ENCODE peak calls at places on chromosomes 4 and X, in four cellular contexts. M is EH, C is foreskin fibroblast, N is MM.1S. P is an unnamed sample.

GRCh38 chrX:10884246-10884645 is 226.9 kb upstream of the HCCS start:
- DNase-seq in M (peak), C (peak), N (no peak), P (no peak)

GRCh38 chr4:107740381-107740780 is 20.3 kb upstream of the PAPSS1 start:
- DNase-seq in M (peak), C (peak), N (no peak), P (peak)

GRCh38 chr4:53043900-53044650 is 182.0 kb downstream of the RASL11B start:
- DNase-seq in M (no peak), C (no peak), N (no peak), P (no peak)

GRCh38 chrX:9420513-9420912 is 44.3 kb upstream of the TBL1X start:
- DNase-seq in M (peak), C (no peak), N (no peak), P (no peak)

GRCh38 chr4:105350859-105351494 is 122.9 kb downstream of the PPA2 start:
- DNase-seq in M (peak), C (peak), N (no peak), P (no peak)

GRCh38 chr4:151658959-151659593 is 101.7 kb downstream of the GATB start:
- DNase-seq in M (peak), C (peak), N (no peak), P (no peak)

GRCh38 chr4:180827610-180828009 is 1415.6 kb upstream of the TENM3 start:
- DNase-seq in M (no peak), C (peak), N (no peak), P (no peak)

GRCh38 chrX:36868592-36868991 is 139.6 kb upstream of the FAM47C start:
- DNase-seq in M (no peak), C (no peak), N (no peak), P (no peak)

GRCh38 chr4:8245879-8246833 is 23.4 kb upstream of the HTRA3 start:
- DNase-seq in M (no peak), C (no peak), N (no peak), P (no peak)

GRCh38 chr4:32884198-32884597 is 2164.0 kb downstream of the PCDH7 start:
- DNase-seq in M (no peak), C (peak), N (no peak), P (no peak)

GRCh38 chr4:72886602-72887001 is 182.9 kb downstream of the COX18 start:
- DNase-seq in M (no peak), C (peak), N (no peak), P (no peak)

GRCh38 chr4:80058740-80059139 is 14.3 kb downstream of the ANTXR2 start:
- DNase-seq in M (peak), C (no peak), N (peak), P (peak)

GRCh38 chr4:152342293-152342692 is 193.6 kb downstream of the FBXW7 start:
- DNase-seq in M (peak), C (peak), N (no peak), P (no peak)

GRCh38 chr4:70722199-70722791 is 531 bp downstream of the RUFY3 start:
- DNase-seq in M (peak), C (peak), N (no peak), P (no peak)

GRCh38 chrX:137929951-137930350 is 364.0 kb downstream of the ZIC3 start:
- DNase-seq in M (no peak), C (no peak), N (no peak), P (no peak)

GRCh38 chrX:147875866-147876596 is 35.7 kb upstream of the FMR1 start:
- DNase-seq in M (no peak), C (no peak), N (peak), P (peak)

GRCh38 chr4:184313710-184314659 is 96.3 kb upstream of the ENPP6 start:
- DNase-seq in M (no peak), C (no peak), N (no peak), P (no peak)

GRCh38 chr4:155208258-155209054 is at the start of gene NPY2R:
- DNase-seq in M (no peak), C (no peak), N (no peak), P (no peak)

GRCh38 chr4:9146967-9147366 is 23.2 kb upstream of the FAM90A26 start:
- DNase-seq in M (no peak), C (no peak), N (no peak), P (no peak)

GRCh38 chr4:128635141-128635911 is 174.2 kb upstream of the JADE1 start:
- DNase-seq in M (peak), C (peak), N (no peak), P (peak)

GRCh38 chr4:154626793-154627484 is 14.5 kb upstream of the FGG start:
- DNase-seq in M (peak), C (peak), N (peak), P (peak)

GRCh38 chrX:29662759-29663503 is 552.4 kb upstream of the MAGEB2 start:
- DNase-seq in M (peak), C (peak), N (no peak), P (no peak)

GRCh38 chrX:41781500-41781899 is 57.5 kb downstream of the GPR82 start:
- DNase-seq in M (peak), C (peak), N (peak), P (peak)

GRCh38 chr4:24007740-24008348 is 118.0 kb upstream of the PPARGC1A start:
- DNase-seq in M (no peak), C (no peak), N (no peak), P (no peak)

GRCh38 chrX:115023139-115023538 is 5.7 kb upstream of the IL13RA2 start:
- DNase-seq in M (peak), C (peak), N (no peak), P (no peak)

GRCh38 chrX:78658851-78659744 is at the start of gene RTL3:
- DNase-seq in M (peak), C (peak), N (no peak), P (peak)

GRCh38 chrX:132488819-132489255 is at the start of gene MBNL3:
- DNase-seq in M (peak), C (peak), N (peak), P (peak)

GRCh38 chr4:27886075-27886474 is 1025.4 kb downstream of the STIM2 start:
- DNase-seq in M (no peak), C (no peak), N (no peak), P (no peak)

GRCh38 chr4:159346681-159347080 is 243.8 kb downstream of the RAPGEF2 start:
- DNase-seq in M (no peak), C (no peak), N (no peak), P (no peak)

GRCh38 chr4:140158234-140159030 is 4.4 kb upstream of the MAML3 start:
- DNase-seq in M (peak), C (peak), N (no peak), P (no peak)

GRCh38 chr4:155780773-155781172 is 22.0 kb downstream of the GUCY1B1 start:
- DNase-seq in M (no peak), C (peak), N (no peak), P (no peak)

GRCh38 chr4:165476214-165477098 is 97.6 kb downstream of the CPE start:
- DNase-seq in M (no peak), C (no peak), N (no peak), P (peak)

GRCh38 chrX:136608295-136608933 is 39.5 kb upstream of the CD40LG start:
- DNase-seq in M (peak), C (peak), N (peak), P (no peak)

GRCh38 chrX:68692651-68693050 is 45.2 kb downstream of the STARD8 start:
- DNase-seq in M (peak), C (peak), N (peak), P (no peak)

GRCh38 chr4:2178986-2179385 is 62.9 kb downstream of the HAUS3 start:
- DNase-seq in M (no peak), C (no peak), N (no peak), P (no peak)

GRCh38 chr4:138519436-138519835 is 277.3 kb upstream of the SLC7A11 start:
- DNase-seq in M (no peak), C (no peak), N (no peak), P (no peak)

GRCh38 chr4:140851032-140851636 is 94.9 kb upstream of the TBC1D9 start:
- DNase-seq in M (peak), C (peak), N (peak), P (peak)